ENCODE peak calls at places on chromosome 14, in four cellular contexts. One of them, this sample, is unnamed.

GRCh38 chr14:89773644-89774316 is 180.8 kb downstream of the EFCAB11 start:
- DNase-seq in tibial artery: no peak
- DNase-seq in ACHN: peak; percentile 47
- DNase-seq in posterior cingulate gyrus: no peak
- DNase-seq in this sample: peak; percentile 46

GRCh38 chr14:105999361-106000028 is 473.1 kb downstream of the TMEM121 start:
- DNase-seq in tibial artery: no peak
- DNase-seq in ACHN: peak; percentile 49
- DNase-seq in posterior cingulate gyrus: peak; percentile 20
- DNase-seq in this sample: peak; percentile 40

GRCh38 chr14:20413785-20414117 is 450 bp upstream of the TEP1 start:
- DNase-seq in tibial artery: no peak
- DNase-seq in ACHN: peak; percentile 38
- DNase-seq in posterior cingulate gyrus: no peak
- DNase-seq in this sample: no peak

GRCh38 chr14:101358726-101359125 is 202.6 kb upstream of the DIO3 start:
- DNase-seq in tibial artery: no peak
- DNase-seq in ACHN: no peak
- DNase-seq in posterior cingulate gyrus: no peak
- DNase-seq in this sample: no peak

GRCh38 chr14:93103392-93104080 is 12.2 kb downstream of the ITPK1 start:
- DNase-seq in tibial artery: no peak
- DNase-seq in ACHN: peak; percentile 75
- DNase-seq in posterior cingulate gyrus: no peak
- DNase-seq in this sample: no peak

GRCh38 chr14:52365071-52365470 is 51.0 kb downstream of the PTGER2 start:
- DNase-seq in tibial artery: no peak
- DNase-seq in ACHN: no peak
- DNase-seq in posterior cingulate gyrus: no peak
- DNase-seq in this sample: no peak

GRCh38 chr14:67609642-67610310 is 9.7 kb upstream of the PIGH start:
- DNase-seq in tibial artery: no peak
- DNase-seq in ACHN: no peak
- DNase-seq in posterior cingulate gyrus: no peak
- DNase-seq in this sample: no peak

GRCh38 chr14:50832935-50833607 is 2.1 kb upstream of the NIN start:
- DNase-seq in tibial artery: no peak
- DNase-seq in ACHN: no peak
- DNase-seq in posterior cingulate gyrus: peak; percentile 30
- DNase-seq in this sample: no peak

GRCh38 chr14:105187935-105188524 is 6.9 kb upstream of the NUDT14 start:
- DNase-seq in tibial artery: no peak
- DNase-seq in ACHN: no peak
- DNase-seq in posterior cingulate gyrus: no peak
- DNase-seq in this sample: no peak

GRCh38 chr14:66758031-66758613 is 250.2 kb downstream of the GPHN start:
- DNase-seq in tibial artery: no peak
- DNase-seq in ACHN: no peak
- DNase-seq in posterior cingulate gyrus: no peak
- DNase-seq in this sample: no peak

GRCh38 chr14:23060536-23061260 is 3.4 kb upstream of the CDH24 start:
- DNase-seq in tibial artery: peak; percentile 55
- DNase-seq in ACHN: no peak
- DNase-seq in posterior cingulate gyrus: no peak
- DNase-seq in this sample: no peak

GRCh38 chr14:97382616-97383226 is 585.5 kb downstream of the VRK1 start:
- DNase-seq in tibial artery: no peak
- DNase-seq in ACHN: no peak
- DNase-seq in posterior cingulate gyrus: no peak
- DNase-seq in this sample: no peak

GRCh38 chr14:32657081-32657480 is 281.6 kb upstream of the NPAS3 start:
- DNase-seq in tibial artery: peak; percentile 73
- DNase-seq in ACHN: peak; percentile 9
- DNase-seq in posterior cingulate gyrus: peak; percentile 13
- DNase-seq in this sample: no peak

GRCh38 chr14:56342419-56342901 is 224.2 kb downstream of the PELI2 start:
- DNase-seq in tibial artery: no peak
- DNase-seq in ACHN: no peak
- DNase-seq in posterior cingulate gyrus: no peak
- DNase-seq in this sample: no peak

GRCh38 chr14:76408877-76409276 is 32.9 kb downstream of the ESRRB start:
- DNase-seq in tibial artery: no peak
- DNase-seq in ACHN: no peak
- DNase-seq in posterior cingulate gyrus: no peak
- DNase-seq in this sample: no peak

GRCh38 chr14:56135001-56135400 is 16.8 kb downstream of the PELI2 start:
- DNase-seq in tibial artery: no peak
- DNase-seq in ACHN: no peak
- DNase-seq in posterior cingulate gyrus: no peak
- DNase-seq in this sample: no peak

GRCh38 chr14:71595441-71595840 is 336.8 kb upstream of the RGS6 start:
- DNase-seq in tibial artery: no peak
- DNase-seq in ACHN: no peak
- DNase-seq in posterior cingulate gyrus: no peak
- DNase-seq in this sample: no peak

GRCh38 chr14:78566017-78566858 is 396.1 kb downstream of the NRXN3 start:
- DNase-seq in tibial artery: peak; percentile 75
- DNase-seq in ACHN: peak; percentile 64
- DNase-seq in posterior cingulate gyrus: peak; percentile 83
- DNase-seq in this sample: peak; percentile 59

GRCh38 chr14:53146739-53147138 is 6.4 kb downstream of the DDHD1 start:
- DNase-seq in tibial artery: no peak
- DNase-seq in ACHN: no peak
- DNase-seq in posterior cingulate gyrus: no peak
- DNase-seq in this sample: no peak

GRCh38 chr14:91229743-91230200 is 14.7 kb downstream of the GPR68 start:
- DNase-seq in tibial artery: no peak
- DNase-seq in ACHN: peak; percentile 46
- DNase-seq in posterior cingulate gyrus: no peak
- DNase-seq in this sample: no peak

GRCh38 chr14:70186826-70187483 is 1.8 kb downstream of the SLC8A3 start:
- DNase-seq in tibial artery: no peak
- DNase-seq in ACHN: no peak
- DNase-seq in posterior cingulate gyrus: peak; percentile 40
- DNase-seq in this sample: no peak

GRCh38 chr14:36284971-36285595 is 35.4 kb downstream of the MBIP start:
- DNase-seq in tibial artery: no peak
- DNase-seq in ACHN: no peak
- DNase-seq in posterior cingulate gyrus: no peak
- DNase-seq in this sample: no peak

GRCh38 chr14:72715910-72716268 is 178.0 kb downstream of the DPF3 start:
- DNase-seq in tibial artery: peak; percentile 66
- DNase-seq in ACHN: no peak
- DNase-seq in posterior cingulate gyrus: no peak
- DNase-seq in this sample: peak; percentile 78

GRCh38 chr14:64918216-64918615 is 4.0 kb downstream of the CHURC1 start:
- DNase-seq in tibial artery: no peak
- DNase-seq in ACHN: no peak
- DNase-seq in posterior cingulate gyrus: no peak
- DNase-seq in this sample: no peak

GRCh38 chr14:20684662-20685456 is 499 bp downstream of the RNASE4 start:
- DNase-seq in tibial artery: peak; percentile 76
- DNase-seq in ACHN: peak; percentile 38
- DNase-seq in posterior cingulate gyrus: no peak
- DNase-seq in this sample: no peak

GRCh38 chr14:99698642-99699041 is 14.5 kb downstream of the CYP46A1 start:
- DNase-seq in tibial artery: no peak
- DNase-seq in ACHN: no peak
- DNase-seq in posterior cingulate gyrus: no peak
- DNase-seq in this sample: no peak

GRCh38 chr14:67357583-67358354 is 1.8 kb downstream of the ATP6V1D start:
- DNase-seq in tibial artery: no peak
- DNase-seq in ACHN: peak; percentile 24
- DNase-seq in posterior cingulate gyrus: no peak
- DNase-seq in this sample: no peak